ENCODE peak calls at places on chromosomes 12 and 14, in five cellular contexts. R is effector memory CD4-positive, alpha-beta T cell; U is ascending aorta; D is A673; S is IMR-90. Q is an unnamed sample. For H3K4me1 and H3K9me3, the result is how much of the 10 kb centered on the place peaks cover.

GRCh38 chr12:97336896-97337751 is 125.5 kb upstream of the RMST start:
- DNase-seq in R (no peak), U (no peak), D (no peak), S (no peak), Q (no peak)

GRCh38 chr14:34053666-34054065 is 102.8 kb upstream of the EGLN3 start:
- DNase-seq in R (no peak), U (no peak), D (no peak), S (no peak), Q (peak)

GRCh38 chr14:94103554-94104165 is 6.9 kb upstream of the IFI27 start:
- DNase-seq in R (no peak), U (no peak), D (no peak), S (no peak), Q (no peak)

GRCh38 chr12:71551529-71551928 is 111.9 kb downstream of the LGR5 start:
- DNase-seq in R (no peak), U (no peak), D (peak), S (peak), Q (no peak)

GRCh38 chr12:70197362-70197744 is 45.9 kb upstream of the CNOT2 start:
- DNase-seq in R (no peak), U (no peak), D (peak), S (no peak), Q (no peak)

GRCh38 chr12:25458047-25458552 is 95.0 kb downstream of the LMNTD1 start:
- DNase-seq in R (no peak), U (peak), D (peak), S (peak), Q (no peak)

GRCh38 chr12:88922816-88923215 is 342.5 kb upstream of the KITLG start:
- DNase-seq in R (no peak), U (no peak), D (no peak), S (peak), Q (no peak)

GRCh38 chr14:52327374-52328226 is 13.5 kb downstream of the PTGER2 start:
- DNase-seq in R (no peak), U (no peak), D (no peak), S (peak), Q (no peak)

GRCh38 chr14:70595443-70596185 is 4.8 kb downstream of the MED6 start:
- DNase-seq in R (no peak), U (no peak), D (no peak), S (peak), Q (no peak)

GRCh38 chr12:24748326-24748725 is 200.6 kb downstream of the BCAT1 start:
- DNase-seq in R (no peak), U (no peak), D (no peak), S (no peak), Q (no peak)

GRCh38 chr12:62537544-62537943 is 70.9 kb downstream of the MON2 start:
- DNase-seq in R (no peak), U (peak), D (peak), S (peak), Q (no peak)

GRCh38 chr12:125239563-125239962 is 174.3 kb downstream of the AACS start:
- DNase-seq in R (no peak), U (no peak), D (no peak), S (no peak), Q (no peak)

GRCh38 chr14:105167303-105168092 is 1.1 kb downstream of the JAG2 start:
- DNase-seq in R (no peak), U (no peak), D (no peak), S (no peak), Q (no peak)

GRCh38 chr12:2248901-2249381 is 196.2 kb downstream of the CACNA1C start:
- DNase-seq in R (no peak), U (no peak), D (peak), S (peak), Q (no peak)

GRCh38 chr12:109346920-109347319 is 780 bp upstream of the MYO1H start:
- DNase-seq in R (no peak), U (no peak), D (peak), S (no peak), Q (no peak)

GRCh38 chr12:26631846-26632245 is 201.1 kb downstream of the ITPR2 start:
- DNase-seq in R (no peak), U (no peak), D (no peak), S (peak), Q (no peak)

GRCh38 chr12:5059358-5059757 is 15.7 kb downstream of the KCNA5 start:
- DNase-seq in R (no peak), U (no peak), D (no peak), S (no peak), Q (no peak)

GRCh38 chr14:80924365-80925103 is 17.0 kb downstream of the CEP128 start:
- DNase-seq in R (no peak), U (no peak), D (no peak), S (no peak), Q (no peak)

GRCh38 chr12:52278530-52278929 is 4.1 kb downstream of the KRT86 start:
- DNase-seq in R (no peak), U (no peak), D (no peak), S (no peak), Q (no peak)

GRCh38 chr14:23000860-23001259 is 9.1 kb downstream of the C14orf93 start:
- DNase-seq in R (no peak), U (no peak), D (no peak), S (no peak), Q (no peak)

GRCh38 chr14:95601650-95602049 is 66.8 kb downstream of the GLRX5 start:
- DNase-seq in R (no peak), U (no peak), D (no peak), S (no peak), Q (no peak)

GRCh38 chr12:10618338-10618987 is 5.1 kb upstream of the MAGOHB start:
- DNase-seq in R (no peak), U (no peak), D (no peak), S (peak), Q (no peak)

GRCh38 chr14:53458368-53458814 is 305.3 kb upstream of the DDHD1 start:
- DNase-seq in R (no peak), U (no peak), D (no peak), S (peak), Q (no peak)

GRCh38 chr12:3523058-3523457 is 32.1 kb downstream of the PRMT8 start:
- DNase-seq in R (no peak), U (no peak), D (peak), S (no peak), Q (no peak)

GRCh38 chr12:46266869-46267617 is 1.8 kb downstream of the SLC38A1 start:
- DNase-seq in R (peak), U (peak), D (peak), S (peak), Q (no peak)

GRCh38 chr12:11228268-11228879 is 41.1 kb downstream of the PRB3 start:
- DNase-seq in R (no peak), U (no peak), D (peak), S (peak), Q (no peak)

GRCh38 chr12:124495194-124495983 is 72.0 kb downstream of the NCOR2 start:
- DNase-seq in R (no peak), U (no peak), D (no peak), S (no peak), Q (no peak)

GRCh38 chr14:68508581-68508980 is 284.3 kb downstream of the ZFP36L1 start:
- DNase-seq in R (no peak), U (no peak), D (no peak), S (no peak), Q (no peak)

GRCh38 chr12:111428081-111428727 is 22.5 kb downstream of the SH2B3 start:
- DNase-seq in R (no peak), U (no peak), D (no peak), S (no peak), Q (no peak)
- H3K4me1 ChIP-seq in R (half or more), U (under half), D (half or more), S (under half), Q (under half)

DNA sequence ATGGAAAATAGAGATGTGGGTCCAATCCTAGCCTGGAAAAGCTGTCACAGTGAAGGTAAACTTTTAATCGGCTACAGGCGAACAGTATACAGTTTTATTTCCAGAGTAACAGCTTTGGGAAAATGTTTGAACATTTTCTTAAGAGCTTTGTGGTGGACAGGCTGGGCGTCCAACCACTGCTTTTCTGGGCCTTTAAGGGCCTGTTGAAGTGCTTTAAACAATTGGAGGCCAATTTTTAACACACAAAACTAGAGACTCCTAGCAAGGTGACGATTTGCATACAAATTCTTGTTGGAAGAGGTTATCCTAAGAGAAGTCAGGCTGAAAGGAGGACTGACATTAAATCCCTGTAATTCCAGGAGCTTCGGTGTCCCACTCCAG is 27.0 kb downstream of the BCL11B start:
- DNase-seq in R (no peak), U (no peak), D (no peak), S (no peak), Q (no peak)
- H3K4me3 ChIP-seq in R (peak), U (no peak), D (no peak), S (no peak), Q (no peak)

GRCh38 chr12:34371050-34371449 is 348.8 kb downstream of the ALG10 start:
- DNase-seq in R (no peak), U (no peak), D (no peak), S (no peak), Q (no peak)
- H3K9me3 ChIP-seq in R (under half), U (under half), D (under half), S (under half), Q (half or more)

DNA sequence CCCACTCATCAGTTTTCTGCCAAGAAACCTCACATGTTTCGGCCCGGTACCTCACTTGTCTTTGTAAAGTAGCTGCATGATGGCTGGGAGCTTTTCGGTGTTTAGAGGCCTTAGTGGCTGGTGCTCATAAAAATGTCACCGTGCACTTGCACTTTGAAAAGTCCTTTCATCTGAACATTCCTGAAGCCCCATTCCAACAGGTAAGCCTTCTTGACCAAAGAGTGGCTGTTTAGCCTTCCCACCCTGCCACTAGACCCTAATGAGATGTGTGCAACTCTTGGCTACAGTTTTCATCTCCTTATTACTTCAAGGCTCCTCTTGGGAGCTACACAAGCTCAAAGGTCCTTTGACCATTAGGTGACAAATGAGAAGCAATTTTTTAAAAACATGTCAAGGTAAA is 135.2 kb downstream of the HMGA2 start:
- DNase-seq in R (no peak), U (no peak), D (no peak), S (no peak), Q (no peak)
- H3K4me1 ChIP-seq in R (under half), U (under half), D (half or more), S (under half), Q (under half)

GRCh38 chr14:104138098-104138890 is at the start of gene KIF26A:
- DNase-seq in R (no peak), U (peak), D (peak), S (no peak), Q (no peak)
- H3K4me3 ChIP-seq in R (peak), U (peak), D (peak), S (no peak), Q (peak)